ENCODE peak calls at places on chromosomes 2 and 18, in seven cellular contexts. M, E, O, A, T, I and K are unnamed samples.

GRCh38 chr18:5424903-5425302 is 118.9 kb downstream of the EPB41L3 start:
- DNase-seq in M (peak; percentile 25), E (no peak), O (no peak), A (peak; percentile 29), T (peak; percentile 36), I (no peak), K (no peak)

GRCh38 chr2:201126308-201127127 is 10.6 kb downstream of the CFLAR start:
- DNase-seq in M (peak; percentile 52), E (no peak), O (no peak), A (peak; percentile 82), T (no peak), I (no peak), K (no peak)

GRCh38 chr2:63463142-63463541 is 125.1 kb downstream of the WDPCP start:
- DNase-seq in M (no peak), E (no peak), O (no peak), A (no peak), T (no peak), I (no peak), K (no peak)

GRCh38 chr2:42156756-42157155 is 12.4 kb upstream of the EML4 start:
- DNase-seq in M (no peak), E (no peak), O (no peak), A (no peak), T (no peak), I (no peak), K (no peak)

GRCh38 chr2:236768393-236769140 is 198.9 kb downstream of the ACKR3 start:
- DNase-seq in M (peak; percentile 21), E (no peak), O (no peak), A (peak; percentile 40), T (no peak), I (no peak), K (no peak)

GRCh38 chr2:237474511-237474911 is 12.5 kb upstream of the MLPH start:
- DNase-seq in M (peak; percentile 44), E (no peak), O (no peak), A (no peak), T (no peak), I (no peak), K (no peak)

GRCh38 chr18:41700435-41700834 is 254.6 kb upstream of the PIK3C3 start:
- DNase-seq in M (no peak), E (no peak), O (no peak), A (no peak), T (no peak), I (no peak), K (no peak)

GRCh38 chr18:22542400-22542835 is 124.7 kb upstream of the CTAGE1 start:
- DNase-seq in M (peak; percentile 22), E (no peak), O (no peak), A (peak; percentile 74), T (no peak), I (no peak), K (no peak)

GRCh38 chr2:147847746-147848391 is 3.0 kb downstream of the ACVR2A start:
- DNase-seq in M (no peak), E (no peak), O (no peak), A (no peak), T (no peak), I (no peak), K (no peak)

GRCh38 chr2:62382122-62382521 is 123.9 kb downstream of the TMEM17 start:
- DNase-seq in M (no peak), E (no peak), O (no peak), A (no peak), T (no peak), I (no peak), K (no peak)

GRCh38 chr2:241931976-241932894 is 62.7 kb downstream of the RTP5 start:
- DNase-seq in M (no peak), E (no peak), O (no peak), A (no peak), T (no peak), I (no peak), K (no peak)

GRCh38 chr2:232910376-232910775 is 40.3 kb downstream of the SNORC start:
- DNase-seq in M (no peak), E (no peak), O (no peak), A (no peak), T (no peak), I (peak; percentile 51), K (no peak)

GRCh38 chr2:71129114-71129890 is 727 bp downstream of the MCEE start:
- DNase-seq in M (peak; percentile 49), E (no peak), O (no peak), A (peak; percentile 18), T (no peak), I (no peak), K (no peak)

GRCh38 chr2:188406414-188406813 is 114.7 kb downstream of the GULP1 start:
- DNase-seq in M (no peak), E (no peak), O (no peak), A (no peak), T (no peak), I (no peak), K (no peak)

GRCh38 chr2:191577611-191578010 is 100.3 kb upstream of the NABP1 start:
- DNase-seq in M (no peak), E (no peak), O (no peak), A (no peak), T (no peak), I (no peak), K (no peak)

GRCh38 chr2:197184959-197185586 is 125.5 kb downstream of the ANKRD44 start:
- DNase-seq in M (no peak), E (no peak), O (no peak), A (no peak), T (no peak), I (peak; percentile 89), K (no peak)

GRCh38 chr2:46114981-46115380 is 182.2 kb upstream of the EPAS1 start:
- DNase-seq in M (no peak), E (no peak), O (no peak), A (no peak), T (no peak), I (no peak), K (no peak)

GRCh38 chr2:217413193-217413592 is 553.3 kb upstream of the TNP1 start:
- DNase-seq in M (no peak), E (no peak), O (no peak), A (peak; percentile 55), T (no peak), I (no peak), K (no peak)

GRCh38 chr2:222833410-222833809 is 27.4 kb upstream of the ACSL3 start:
- DNase-seq in M (no peak), E (no peak), O (no peak), A (no peak), T (no peak), I (no peak), K (no peak)